ENCODE peak calls at places on chromosomes 4 and X, in six cellular contexts. A is CD8-positive, alpha-beta memory T cell; E is left ventricle myocardium inferior; N is T-helper 17 cell; K is activated CD8-positive, alpha-beta memory T cell treated with anti-CD3 and anti-CD28 coated beads, Interleukin-2, amount 10 ng/mL, durations not matched to agents 7 days and 5 days; I is HTR-8/SVneo. L is an unnamed sample.
A peak's percentile ranks its signal among the peaks of the same experiment; 100 is the strongest.

GRCh38 chrX:47662144-47662657 is 3.2 kb upstream of the UXT start:
- DNase-seq in K (peak; percentile 47), A (no peak), E (no peak), I (peak; percentile 14), N (no peak), L (no peak)

GRCh38 chr4:179836179-179837075 is 2394.2 kb upstream of the AGA start:
- DNase-seq in K (no peak), E (no peak), N (no peak), I (no peak), A (no peak), L (no peak)

GRCh38 chrX:39814391-39814790 is 283.4 kb downstream of the BCOR start:
- DNase-seq in A (peak; percentile 22), I (peak; percentile 8), N (peak; percentile 13), K (peak; percentile 64), E (no peak), L (peak; percentile 58)

GRCh38 chr4:53221832-53222480 is 143.9 kb downstream of the SCFD2 start:
- DNase-seq in N (no peak), I (no peak), A (no peak), E (no peak), K (no peak), L (no peak)

GRCh38 chrX:133938530-133938929 is 46.9 kb downstream of the GPC3 start:
- DNase-seq in A (no peak), I (no peak), K (no peak), N (no peak), E (no peak), L (no peak)

GRCh38 chr4:75831856-75832405 is 70.3 kb downstream of the PPEF2 start:
- DNase-seq in E (no peak), K (no peak), N (no peak), I (no peak), A (no peak), L (no peak)

GRCh38 chr4:6095023-6095817 is 77.0 kb upstream of the C4orf50 start:
- DNase-seq in K (no peak), N (no peak), I (no peak), E (no peak), A (no peak), L (peak; percentile 40)

GRCh38 chrX:107445146-107445545 is 4.3 kb upstream of the FRMPD3 start:
- DNase-seq in N (no peak), I (no peak), A (no peak), K (no peak), E (no peak), L (no peak)

GRCh38 chr4:150656882-150657281 is 74.9 kb downstream of the MAB21L2 start:
- DNase-seq in K (no peak), A (no peak), N (no peak), E (no peak), I (no peak), L (peak; percentile 75)

GRCh38 chr4:145041378-145041777 is 56.6 kb downstream of the ANAPC10 start:
- DNase-seq in K (no peak), N (no peak), E (no peak), A (no peak), I (no peak), L (no peak)

GRCh38 chr4:134544303-134544761 is 342.7 kb upstream of the PABPC4L start:
- DNase-seq in I (peak; percentile 23), N (no peak), A (no peak), E (no peak), K (no peak), L (peak; percentile 60)

GRCh38 chr4:132592340-132592739 is 556.8 kb upstream of the PCDH10 start:
- DNase-seq in A (no peak), N (no peak), I (no peak), K (no peak), E (no peak), L (no peak)

GRCh38 chr4:1872918-1873269 is 1.7 kb downstream of the NSD2 start:
- DNase-seq in K (peak; percentile 71), A (no peak), I (no peak), E (no peak), N (no peak), L (peak; percentile 50)

GRCh38 chr4:78624048-78624447 is 72.5 kb downstream of the ANXA3 start:
- DNase-seq in E (no peak), K (no peak), N (no peak), I (no peak), A (no peak), L (no peak)

GRCh38 chr4:152193059-152193458 is 342.8 kb downstream of the FBXW7 start:
- DNase-seq in A (no peak), I (no peak), N (no peak), K (no peak), E (no peak), L (no peak)

GRCh38 chr4:8304827-8305695 is 35.5 kb downstream of the HTRA3 start:
- DNase-seq in N (no peak), A (no peak), I (no peak), K (no peak), E (no peak), L (no peak)

GRCh38 chrX:627510-627964 is 3.1 kb upstream of the SHOX start:
- DNase-seq in K (no peak), I (no peak), E (no peak), N (no peak), A (no peak), L (no peak)

GRCh38 chr4:73998040-73999011 is at the start of gene CXCL5:
- DNase-seq in I (no peak), N (no peak), E (peak; percentile 21), A (no peak), K (no peak), L (peak; percentile 52)

GRCh38 chrX:51496501-51497291 is at the start of gene NUDT11:
- DNase-seq in E (peak; percentile 48), K (peak; percentile 55), N (peak; percentile 5), A (no peak), I (peak; percentile 12), L (peak; percentile 48)

GRCh38 chrX:155028749-155029360 is 2.2 kb downstream of the FUNDC2 start:
- DNase-seq in K (no peak), I (no peak), N (no peak), A (no peak), E (no peak), L (peak; percentile 6)

GRCh38 chr4:138602664-138603063 is 360.5 kb upstream of the SLC7A11 start:
- DNase-seq in E (no peak), K (no peak), N (no peak), A (no peak), I (no peak), L (no peak)

GRCh38 chrX:71618303-71618721 is at the start of gene CXCR3:
- DNase-seq in K (peak; percentile 90), I (no peak), E (peak; percentile 37), A (peak; percentile 44), N (no peak), L (no peak)

GRCh38 chr4:109302366-109303140 is at the start of gene COL25A1:
- DNase-seq in N (no peak), K (peak; percentile 43), I (peak; percentile 69), A (no peak), E (peak; percentile 51), L (peak; percentile 74)

GRCh38 chr4:184099541-184099966 is 118.1 kb downstream of the ENPP6 start:
- DNase-seq in N (no peak), I (no peak), E (no peak), K (no peak), A (no peak), L (no peak)

GRCh38 chrX:123513585-123514278 is 219.1 kb downstream of the THOC2 start:
- DNase-seq in I (no peak), N (no peak), A (no peak), E (no peak), K (no peak), L (no peak)

GRCh38 chr4:7699040-7699439 is 240.6 kb downstream of the AFAP1 start:
- DNase-seq in K (no peak), N (no peak), E (no peak), I (peak; percentile 69), A (no peak), L (no peak)

GRCh38 chrX:46617906-46618305 is 44.3 kb downstream of the CHST7 start:
- DNase-seq in I (no peak), A (no peak), N (no peak), E (no peak), K (peak; percentile 52), L (no peak)

GRCh38 chrX:29039501-29039900 is 452.3 kb downstream of the IL1RAPL1 start:
- DNase-seq in K (no peak), N (no peak), I (no peak), E (no peak), A (no peak), L (no peak)

GRCh38 chr4:182188622-182189021 is 54.6 kb upstream of the TENM3 start:
- DNase-seq in K (no peak), A (no peak), E (no peak), N (no peak), I (no peak), L (no peak)

GRCh38 chrX:40072246-40072645 is 25.5 kb downstream of the BCOR start:
- DNase-seq in E (no peak), N (no peak), I (no peak), A (no peak), K (no peak), L (no peak)